ENCODE peak calls at places on chromosomes 12 and 14, in ten cellular contexts. S, L, N, I, T, U, X, Y, M and P are unnamed samples.

GRCh38 chr12:23433121-23433520 is 516.3 kb downstream of the SOX5 start:
- DNase-seq in S (no peak), L (no peak), N (no peak), I (no peak), T (no peak), U (no peak), X (no peak), Y (no peak), M (no peak), P (no peak)

GRCh38 chr12:124788936-124789555 is 74.6 kb downstream of the SCARB1 start:
- DNase-seq in S (no peak), L (no peak), N (no peak), I (no peak), T (no peak), U (no peak), X (no peak), Y (no peak), M (no peak), P (no peak)

GRCh38 chr14:104321151-104322130 is 183.1 kb downstream of the KIF26A start:
- DNase-seq in S (no peak), L (no peak), N (peak; percentile 29), I (peak; percentile 8), T (peak; percentile 62), U (no peak), X (peak; percentile 36), Y (no peak), M (no peak), P (no peak)

GRCh38 chr14:65237956-65238355 is 135.6 kb upstream of the MAX start:
- DNase-seq in S (no peak), L (no peak), N (no peak), I (peak; percentile 36), T (peak; percentile 17), U (no peak), X (no peak), Y (no peak), M (peak; percentile 47), P (peak; percentile 22)

GRCh38 chr12:21607701-21608100 is 3.1 kb upstream of the GYS2 start:
- DNase-seq in S (no peak), L (peak; percentile 10), N (no peak), I (no peak), T (no peak), U (peak; percentile 37), X (no peak), Y (no peak), M (peak; percentile 65), P (no peak)

GRCh38 chr12:5348057-5348456 is 83.9 kb upstream of the NTF3 start:
- DNase-seq in S (no peak), L (no peak), N (no peak), I (no peak), T (no peak), U (no peak), X (no peak), Y (no peak), M (no peak), P (no peak)

GRCh38 chr12:117461732-117462131 is 100.3 kb upstream of the NOS1 start:
- DNase-seq in S (no peak), L (peak; percentile 68), N (no peak), I (no peak), T (no peak), U (no peak), X (no peak), Y (no peak), M (no peak), P (no peak)

GRCh38 chr14:100623961-100624360 is 36.7 kb upstream of the BEGAIN start:
- DNase-seq in S (no peak), L (no peak), N (no peak), I (no peak), T (peak; percentile 37), U (no peak), X (no peak), Y (no peak), M (no peak), P (no peak)

GRCh38 chr14:61822458-61822857 is 60.2 kb downstream of the SNAPC1 start:
- DNase-seq in S (no peak), L (no peak), N (no peak), I (no peak), T (no peak), U (no peak), X (no peak), Y (no peak), M (no peak), P (no peak)

GRCh38 chr12:125518074-125518473 is 452.8 kb downstream of the AACS start:
- DNase-seq in S (no peak), L (peak; percentile 83), N (no peak), I (no peak), T (no peak), U (peak; percentile 86), X (no peak), Y (no peak), M (no peak), P (no peak)

GRCh38 chr14:91389173-91389572 is 28.4 kb downstream of the CCDC88C start:
- DNase-seq in S (no peak), L (no peak), N (no peak), I (no peak), T (no peak), U (no peak), X (no peak), Y (peak; percentile 9), M (no peak), P (no peak)

GRCh38 chr14:72906879-72907278 is 13.0 kb upstream of the DPF3 start:
- DNase-seq in S (no peak), L (no peak), N (no peak), I (no peak), T (no peak), U (no peak), X (no peak), Y (no peak), M (no peak), P (no peak)

GRCh38 chr14:72906316-72906715 is 12.4 kb upstream of the DPF3 start:
- DNase-seq in S (no peak), L (no peak), N (no peak), I (no peak), T (no peak), U (no peak), X (no peak), Y (no peak), M (peak; percentile 62), P (no peak)

GRCh38 chr14:72907886-72908285 is 14.0 kb upstream of the DPF3 start:
- DNase-seq in S (no peak), L (no peak), N (no peak), I (no peak), T (no peak), U (peak; percentile 65), X (peak; percentile 54), Y (no peak), M (no peak), P (no peak)

GRCh38 chr14:72909163-72909562 is 15.3 kb upstream of the DPF3 start:
- DNase-seq in S (no peak), L (no peak), N (no peak), I (no peak), T (no peak), U (no peak), X (no peak), Y (no peak), M (no peak), P (no peak)

GRCh38 chr14:72907327-72907826 is 13.5 kb upstream of the DPF3 start:
- DNase-seq in S (no peak), L (no peak), N (no peak), I (peak; percentile 40), T (no peak), U (no peak), X (no peak), Y (no peak), M (no peak), P (no peak)
- H3K4me3 ChIP-seq in S (no peak overlapping the region), L (no peak overlapping the region), N (no peak overlapping the region), I (no peak overlapping the region), T (no peak overlapping the region), U (no peak overlapping the region), X (no peak overlapping the region), Y (no peak overlapping the region), M (no peak overlapping the region), P (no peak overlapping the region)

GRCh38 chr14:36518586-36519430 is 1.2 kb downstream of the NKX2-1 start:
- DNase-seq in S (no peak), L (no peak), N (no peak), I (no peak), T (no peak), U (peak; percentile 31), X (no peak), Y (no peak), M (no peak), P (no peak)
- H3K4me3 ChIP-seq in S (no peak overlapping the region), L (no peak overlapping the region), N (no peak overlapping the region), I (peak overlapping the region; percentile 38), T (peak overlapping the region; percentile 22), U (no peak overlapping the region), X (no peak overlapping the region), Y (peak overlapping the region; percentile 53), M (no peak overlapping the region), P (no peak overlapping the region)

GRCh38 chr12:28543021-28543890 is 353.0 kb downstream of the CCDC91 start:
- DNase-seq in S (no peak), L (no peak), N (no peak), I (no peak), T (no peak), U (no peak), X (no peak), Y (no peak), M (no peak), P (no peak)
- H3K4me3 ChIP-seq in S (no peak overlapping the region), L (no peak overlapping the region), N (no peak overlapping the region), I (no peak overlapping the region), T (no peak overlapping the region), U (no peak overlapping the region), X (no peak overlapping the region), Y (no peak overlapping the region), M (no peak overlapping the region), P (no peak overlapping the region)

GRCh38 chr14:22493753-22494152 is 95.3 kb downstream of the DAD1 start:
- DNase-seq in S (no peak), L (no peak), N (no peak), I (no peak), T (no peak), U (no peak), X (no peak), Y (no peak), M (no peak), P (no peak)

GRCh38 chr14:22491683-22492483 is 97.1 kb downstream of the DAD1 start:
- DNase-seq in S (no peak), L (no peak), N (no peak), I (no peak), T (no peak), U (no peak), X (no peak), Y (no peak), M (no peak), P (no peak)

GRCh38 chr14:22494486-22495135 is 94.4 kb downstream of the DAD1 start:
- DNase-seq in S (no peak), L (no peak), N (no peak), I (no peak), T (no peak), U (no peak), X (no peak), Y (no peak), M (no peak), P (no peak)

GRCh38 chr14:22492601-22493000 is 96.4 kb downstream of the DAD1 start:
- DNase-seq in S (no peak), L (no peak), N (no peak), I (no peak), T (no peak), U (no peak), X (no peak), Y (no peak), M (no peak), P (no peak)

DNA sequence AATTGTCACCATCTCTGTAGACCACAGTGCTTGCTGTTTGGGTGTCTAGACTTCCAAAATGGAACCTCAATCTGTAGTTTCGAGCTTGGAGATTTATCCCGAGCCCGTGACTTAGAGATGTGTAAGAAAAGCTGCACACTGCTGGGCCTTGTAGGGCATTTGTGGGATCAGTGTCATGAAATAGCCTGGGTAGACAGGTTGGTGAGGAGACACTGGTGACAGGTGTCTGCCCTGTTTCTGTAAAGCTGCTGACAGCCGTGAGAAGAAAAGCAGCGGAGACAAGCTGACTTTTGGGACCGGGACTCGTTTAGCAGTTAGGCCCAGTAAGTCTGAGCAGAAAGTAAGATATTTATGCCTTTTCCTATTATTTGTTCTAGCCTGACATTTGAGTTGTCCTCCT is 95.9 kb downstream of the DAD1 start:
- DNase-seq in S (no peak), L (no peak), N (no peak), I (no peak), T (no peak), U (no peak), X (no peak), Y (no peak), M (no peak), P (no peak)
- H3K4me3 ChIP-seq in S (no peak overlapping the region), L (no peak overlapping the region), N (no peak overlapping the region), I (no peak overlapping the region), T (no peak overlapping the region), U (no peak overlapping the region), X (no peak overlapping the region), Y (no peak overlapping the region), M (no peak overlapping the region), P (no peak overlapping the region)